ENCODE peak calls at places on chromosomes 1 and 21, in ten cellular contexts. One of them, this sample, is unnamed.

GRCh38 chr1:233485809-233486398 is 128.0 kb upstream of the KCNK1 start:
- DNase-seq in ascending aorta: no peak
- DNase-seq in endodermal cell: no peak
- DNase-seq in RWPE2: no peak
- DNase-seq in CD8-positive, alpha-beta T cell: no peak
- DNase-seq in body of pancreas: no peak
- DNase-seq in aorta: no peak
- DNase-seq in heart left ventricle: no peak
- DNase-seq in right cardiac atrium: no peak
- DNase-seq in mesendoderm: no peak
- DNase-seq in this sample: no peak

GRCh38 chr1:57546527-57546926 is 122.7 kb upstream of the DAB1 start:
- DNase-seq in ascending aorta: no peak
- DNase-seq in endodermal cell: no peak
- DNase-seq in RWPE2: no peak
- DNase-seq in CD8-positive, alpha-beta T cell: no peak
- DNase-seq in body of pancreas: no peak
- DNase-seq in aorta: no peak
- DNase-seq in heart left ventricle: no peak
- DNase-seq in right cardiac atrium: no peak
- DNase-seq in mesendoderm: no peak
- DNase-seq in this sample: no peak

GRCh38 chr1:3138623-3139151 is 69.7 kb downstream of the PRDM16 start:
- DNase-seq in ascending aorta: no peak
- DNase-seq in endodermal cell: no peak
- DNase-seq in RWPE2: no peak
- DNase-seq in CD8-positive, alpha-beta T cell: no peak
- DNase-seq in body of pancreas: no peak
- DNase-seq in aorta: no peak
- DNase-seq in heart left ventricle: no peak
- DNase-seq in right cardiac atrium: no peak
- DNase-seq in mesendoderm: no peak
- DNase-seq in this sample: no peak

GRCh38 chr1:220511785-220512184 is 16.2 kb upstream of the MARK1 start:
- DNase-seq in ascending aorta: no peak
- DNase-seq in endodermal cell: peak; percentile 83
- DNase-seq in RWPE2: no peak
- DNase-seq in CD8-positive, alpha-beta T cell: no peak
- DNase-seq in body of pancreas: no peak
- DNase-seq in aorta: no peak
- DNase-seq in heart left ventricle: peak; percentile 14
- DNase-seq in right cardiac atrium: no peak
- DNase-seq in mesendoderm: peak; percentile 90
- DNase-seq in this sample: no peak

GRCh38 chr1:20124451-20125057 is 5.2 kb upstream of the PLA2G2D start:
- DNase-seq in ascending aorta: no peak
- DNase-seq in endodermal cell: no peak
- DNase-seq in RWPE2: no peak
- DNase-seq in CD8-positive, alpha-beta T cell: no peak
- DNase-seq in body of pancreas: no peak
- DNase-seq in aorta: no peak
- DNase-seq in heart left ventricle: no peak
- DNase-seq in right cardiac atrium: no peak
- DNase-seq in mesendoderm: no peak
- DNase-seq in this sample: no peak

GRCh38 chr1:66758247-66758755 is 6.0 kb downstream of the DYNLT5 start:
- DNase-seq in ascending aorta: no peak
- DNase-seq in endodermal cell: no peak
- DNase-seq in RWPE2: no peak
- DNase-seq in CD8-positive, alpha-beta T cell: no peak
- DNase-seq in body of pancreas: no peak
- DNase-seq in aorta: no peak
- DNase-seq in heart left ventricle: peak; percentile 8
- DNase-seq in right cardiac atrium: no peak
- DNase-seq in mesendoderm: no peak
- DNase-seq in this sample: no peak

GRCh38 chr1:24157921-24158481 is 15.1 kb upstream of the IL22RA1 start:
- DNase-seq in ascending aorta: no peak
- DNase-seq in endodermal cell: peak; percentile 69
- DNase-seq in RWPE2: no peak
- DNase-seq in CD8-positive, alpha-beta T cell: no peak
- DNase-seq in body of pancreas: no peak
- DNase-seq in aorta: no peak
- DNase-seq in heart left ventricle: no peak
- DNase-seq in right cardiac atrium: no peak
- DNase-seq in mesendoderm: peak; percentile 31
- DNase-seq in this sample: no peak

GRCh38 chr1:9805006-9805526 is 18.7 kb downstream of the CLSTN1 start:
- DNase-seq in ascending aorta: no peak
- DNase-seq in endodermal cell: peak; percentile 46
- DNase-seq in RWPE2: no peak
- DNase-seq in CD8-positive, alpha-beta T cell: no peak
- DNase-seq in body of pancreas: no peak
- DNase-seq in aorta: no peak
- DNase-seq in heart left ventricle: no peak
- DNase-seq in right cardiac atrium: no peak
- DNase-seq in mesendoderm: peak; percentile 61
- DNase-seq in this sample: no peak

GRCh38 chr1:61084560-61084991 is 2.2 kb downstream of the NFIA start:
- DNase-seq in ascending aorta: no peak
- DNase-seq in endodermal cell: no peak
- DNase-seq in RWPE2: no peak
- DNase-seq in CD8-positive, alpha-beta T cell: no peak
- DNase-seq in body of pancreas: no peak
- DNase-seq in aorta: no peak
- DNase-seq in heart left ventricle: no peak
- DNase-seq in right cardiac atrium: no peak
- DNase-seq in mesendoderm: no peak
- DNase-seq in this sample: no peak

GRCh38 chr1:54168206-54168965 is 15.6 kb upstream of the CDCP2 start:
- DNase-seq in ascending aorta: no peak
- DNase-seq in endodermal cell: no peak
- DNase-seq in RWPE2: no peak
- DNase-seq in CD8-positive, alpha-beta T cell: no peak
- DNase-seq in body of pancreas: no peak
- DNase-seq in aorta: no peak
- DNase-seq in heart left ventricle: no peak
- DNase-seq in right cardiac atrium: no peak
- DNase-seq in mesendoderm: no peak
- DNase-seq in this sample: no peak

GRCh38 chr1:37032660-37033354 is 1.5 kb downstream of the GRIK3 start:
- DNase-seq in ascending aorta: no peak
- DNase-seq in endodermal cell: peak; percentile 81
- DNase-seq in RWPE2: no peak
- DNase-seq in CD8-positive, alpha-beta T cell: no peak
- DNase-seq in body of pancreas: no peak
- DNase-seq in aorta: no peak
- DNase-seq in heart left ventricle: no peak
- DNase-seq in right cardiac atrium: no peak
- DNase-seq in mesendoderm: peak; percentile 31
- DNase-seq in this sample: no peak

GRCh38 chr1:204651843-204652421 is 33.6 kb downstream of the LRRN2 start:
- DNase-seq in ascending aorta: no peak
- DNase-seq in endodermal cell: peak; percentile 83
- DNase-seq in RWPE2: no peak
- DNase-seq in CD8-positive, alpha-beta T cell: no peak
- DNase-seq in body of pancreas: no peak
- DNase-seq in aorta: no peak
- DNase-seq in heart left ventricle: no peak
- DNase-seq in right cardiac atrium: no peak
- DNase-seq in mesendoderm: peak; percentile 54
- DNase-seq in this sample: no peak

GRCh38 chr21:30206551-30207251 is 9.2 kb downstream of the CLDN8 start:
- DNase-seq in ascending aorta: no peak
- DNase-seq in endodermal cell: no peak
- DNase-seq in RWPE2: no peak
- DNase-seq in CD8-positive, alpha-beta T cell: no peak
- DNase-seq in body of pancreas: no peak
- DNase-seq in aorta: no peak
- DNase-seq in heart left ventricle: no peak
- DNase-seq in right cardiac atrium: no peak
- DNase-seq in mesendoderm: peak; percentile 32
- DNase-seq in this sample: no peak

GRCh38 chr21:30209571-30209970 is 6.3 kb downstream of the CLDN8 start:
- DNase-seq in ascending aorta: no peak
- DNase-seq in endodermal cell: peak; percentile 63
- DNase-seq in RWPE2: no peak
- DNase-seq in CD8-positive, alpha-beta T cell: no peak
- DNase-seq in body of pancreas: no peak
- DNase-seq in aorta: no peak
- DNase-seq in heart left ventricle: no peak
- DNase-seq in right cardiac atrium: no peak
- DNase-seq in mesendoderm: peak; percentile 40
- DNase-seq in this sample: no peak

GRCh38 chr21:30207252-30207579 is 8.7 kb downstream of the CLDN8 start:
- DNase-seq in ascending aorta: no peak
- DNase-seq in endodermal cell: no peak
- DNase-seq in RWPE2: no peak
- DNase-seq in CD8-positive, alpha-beta T cell: no peak
- DNase-seq in body of pancreas: no peak
- DNase-seq in aorta: no peak
- DNase-seq in heart left ventricle: no peak
- DNase-seq in right cardiac atrium: no peak
- DNase-seq in mesendoderm: no peak
- DNase-seq in this sample: no peak
- H3K27ac ChIP-seq in ascending aorta: no peak overlapping the region
- H3K27ac ChIP-seq in endodermal cell: no peak overlapping the region
- H3K27ac ChIP-seq in RWPE2: no peak overlapping the region
- H3K27ac ChIP-seq in CD8-positive, alpha-beta T cell: no peak overlapping the region
- H3K27ac ChIP-seq in body of pancreas: no peak overlapping the region
- H3K27ac ChIP-seq in aorta: no peak overlapping the region
- H3K27ac ChIP-seq in heart left ventricle: no peak overlapping the region
- H3K27ac ChIP-seq in right cardiac atrium: no peak overlapping the region
- H3K27ac ChIP-seq in mesendoderm: no peak overlapping the region
- H3K27ac ChIP-seq in this sample: no peak overlapping the region

GRCh38 chr1:31944205-31945089 is 6.3 kb upstream of the PTP4A2 start:
- DNase-seq in ascending aorta: peak; percentile 66
- DNase-seq in endodermal cell: peak; percentile 99
- DNase-seq in RWPE2: peak; percentile 86
- DNase-seq in CD8-positive, alpha-beta T cell: peak; percentile 88
- DNase-seq in body of pancreas: peak; percentile 52
- DNase-seq in aorta: peak; percentile 96
- DNase-seq in heart left ventricle: peak; percentile 89
- DNase-seq in right cardiac atrium: peak; percentile 98
- DNase-seq in mesendoderm: peak; percentile 99
- DNase-seq in this sample: peak; percentile 64
- H3K4me3 ChIP-seq in ascending aorta: peak overlapping the region; percentile 59
- H3K4me3 ChIP-seq in endodermal cell: peak overlapping the region; percentile 77
- H3K4me3 ChIP-seq in RWPE2: peak overlapping the region; percentile 20
- H3K4me3 ChIP-seq in CD8-positive, alpha-beta T cell: peak overlapping the region; percentile 36
- H3K4me3 ChIP-seq in body of pancreas: no peak overlapping the region
- H3K4me3 ChIP-seq in aorta: no peak overlapping the region
- H3K4me3 ChIP-seq in heart left ventricle: peak overlapping the region; percentile 56
- H3K4me3 ChIP-seq in right cardiac atrium: peak overlapping the region; percentile 26
- H3K4me3 ChIP-seq in mesendoderm: peak overlapping the region; percentile 42
- H3K4me3 ChIP-seq in this sample: peak overlapping the region; percentile 65

GRCh38 chr1:109621402-109622101 is 1.9 kb downstream of the AMPD2 start:
- DNase-seq in ascending aorta: no peak
- DNase-seq in endodermal cell: peak; percentile 35
- DNase-seq in RWPE2: no peak
- DNase-seq in CD8-positive, alpha-beta T cell: no peak
- DNase-seq in body of pancreas: no peak
- DNase-seq in aorta: no peak
- DNase-seq in heart left ventricle: no peak
- DNase-seq in right cardiac atrium: peak; percentile 57
- DNase-seq in mesendoderm: no peak
- DNase-seq in this sample: no peak

GRCh38 chr1:109622895-109623294 is 3.3 kb downstream of the AMPD2 start:
- DNase-seq in ascending aorta: no peak
- DNase-seq in endodermal cell: peak; percentile 42
- DNase-seq in RWPE2: no peak
- DNase-seq in CD8-positive, alpha-beta T cell: no peak
- DNase-seq in body of pancreas: no peak
- DNase-seq in aorta: no peak
- DNase-seq in heart left ventricle: no peak
- DNase-seq in right cardiac atrium: peak; percentile 43
- DNase-seq in mesendoderm: no peak
- DNase-seq in this sample: no peak

GRCh38 chr1:109620890-109621289 is 1.3 kb downstream of the AMPD2 start:
- DNase-seq in ascending aorta: peak; percentile 93
- DNase-seq in endodermal cell: peak; percentile 94
- DNase-seq in RWPE2: peak; percentile 95
- DNase-seq in CD8-positive, alpha-beta T cell: peak; percentile 99
- DNase-seq in body of pancreas: peak; percentile 87
- DNase-seq in aorta: peak; percentile 98
- DNase-seq in heart left ventricle: peak; percentile 93
- DNase-seq in right cardiac atrium: peak; percentile 99
- DNase-seq in mesendoderm: peak; percentile 96
- DNase-seq in this sample: peak; percentile 97

GRCh38 chr1:109623601-109624161 is 4.0 kb downstream of the AMPD2 start:
- DNase-seq in ascending aorta: no peak
- DNase-seq in endodermal cell: peak; percentile 40
- DNase-seq in RWPE2: no peak
- DNase-seq in CD8-positive, alpha-beta T cell: no peak
- DNase-seq in body of pancreas: no peak
- DNase-seq in aorta: no peak
- DNase-seq in heart left ventricle: no peak
- DNase-seq in right cardiac atrium: peak; percentile 55
- DNase-seq in mesendoderm: no peak
- DNase-seq in this sample: no peak

DNA sequence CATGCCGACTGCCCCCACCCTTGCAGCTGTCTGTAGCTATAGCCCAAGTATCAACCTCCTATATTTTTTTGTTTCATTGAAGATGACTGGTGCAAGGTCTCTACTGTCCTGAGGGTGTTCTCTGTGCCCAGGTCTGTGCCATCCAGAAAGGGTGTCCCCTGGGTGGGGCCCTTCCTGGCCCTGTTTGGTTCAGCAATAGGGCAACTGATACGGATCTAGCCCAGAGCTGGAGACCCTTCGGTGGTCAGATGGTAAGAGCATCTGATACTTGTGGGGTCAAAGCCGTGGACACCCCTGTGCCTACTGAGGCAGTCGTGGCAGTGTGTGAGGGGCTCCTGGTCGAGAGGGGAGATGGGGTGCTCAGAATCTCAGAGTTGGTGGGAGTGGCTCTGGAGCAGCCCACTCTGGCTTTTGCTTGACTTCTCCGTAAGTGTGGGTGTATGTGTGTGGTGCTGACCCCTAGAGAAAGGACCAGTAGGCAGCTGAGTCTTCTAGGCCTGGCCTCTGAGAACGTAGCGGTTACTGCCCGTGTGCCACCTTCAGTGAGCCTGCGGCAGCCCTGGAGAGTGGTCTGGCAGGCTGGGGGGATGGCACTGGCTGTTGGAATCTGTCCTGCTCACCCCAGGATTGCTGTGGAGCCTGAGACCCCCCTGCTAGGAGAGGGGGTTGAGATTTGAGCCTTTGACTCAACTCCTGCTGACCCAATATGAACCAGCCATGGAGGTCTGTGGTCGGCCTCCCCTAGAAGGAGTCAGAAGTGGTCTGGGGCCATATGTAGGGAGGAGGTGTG is 2.7 kb downstream of the AMPD2 start:
- DNase-seq in ascending aorta: no peak
- DNase-seq in endodermal cell: no peak
- DNase-seq in RWPE2: no peak
- DNase-seq in CD8-positive, alpha-beta T cell: no peak
- DNase-seq in body of pancreas: no peak
- DNase-seq in aorta: no peak
- DNase-seq in heart left ventricle: no peak
- DNase-seq in right cardiac atrium: peak; percentile 23
- DNase-seq in mesendoderm: no peak
- DNase-seq in this sample: no peak
- H3K4me1 ChIP-seq in ascending aorta: peaks cover 34% of the 10 kb centered on the region
- H3K4me1 ChIP-seq in endodermal cell: peaks cover 7% of the 10 kb centered on the region
- H3K4me1 ChIP-seq in RWPE2: peaks cover 5% of the 10 kb centered on the region
- H3K4me1 ChIP-seq in CD8-positive, alpha-beta T cell: peaks cover 49% of the 10 kb centered on the region
- H3K4me1 ChIP-seq in body of pancreas: peaks cover 46% of the 10 kb centered on the region
- H3K4me1 ChIP-seq in aorta: no peaks in the 10 kb centered on the region
- H3K4me1 ChIP-seq in heart left ventricle: peaks cover 44% of the 10 kb centered on the region
- H3K4me1 ChIP-seq in right cardiac atrium: peaks cover 9% of the 10 kb centered on the region
- H3K4me1 ChIP-seq in mesendoderm: peaks cover 2% of the 10 kb centered on the region
- H3K4me1 ChIP-seq in this sample: peaks cover 58% of the 10 kb centered on the region

GRCh38 chr1:230750986-230751625 is 3.9 kb downstream of the CAPN9 start:
- DNase-seq in ascending aorta: no peak
- DNase-seq in endodermal cell: no peak
- DNase-seq in RWPE2: no peak
- DNase-seq in CD8-positive, alpha-beta T cell: no peak
- DNase-seq in body of pancreas: no peak
- DNase-seq in aorta: no peak
- DNase-seq in heart left ventricle: no peak
- DNase-seq in right cardiac atrium: no peak
- DNase-seq in mesendoderm: no peak
- DNase-seq in this sample: no peak
- H3K27ac ChIP-seq in ascending aorta: no peak overlapping the region
- H3K27ac ChIP-seq in endodermal cell: no peak overlapping the region
- H3K27ac ChIP-seq in RWPE2: no peak overlapping the region
- H3K27ac ChIP-seq in CD8-positive, alpha-beta T cell: no peak overlapping the region
- H3K27ac ChIP-seq in body of pancreas: no peak overlapping the region
- H3K27ac ChIP-seq in aorta: no peak overlapping the region
- H3K27ac ChIP-seq in heart left ventricle: no peak overlapping the region
- H3K27ac ChIP-seq in right cardiac atrium: no peak overlapping the region
- H3K27ac ChIP-seq in mesendoderm: no peak overlapping the region
- H3K27ac ChIP-seq in this sample: no peak overlapping the region